ENCODE peak calls at places on chromosomes 6 and 20, in seven cellular contexts. O, D, A, T, I, J and E are unnamed samples.

GRCh38 chr20:44509762-44510161 is 12.1 kb downstream of the SERINC3 start:
- DNase-seq in J (no peak), T (no peak), D (no peak), I (no peak), A (no peak), O (no peak), E (no peak)

GRCh38 chr20:39983655-39984054 is 705.4 kb downstream of the MAFB start:
- DNase-seq in J (no peak), D (no peak), A (no peak), I (no peak), T (no peak), O (no peak), E (no peak)

GRCh38 chr6:75611702-75612375 is 10.2 kb downstream of the SENP6 start:
- DNase-seq in T (no peak), A (no peak), I (no peak), J (no peak), O (no peak), D (no peak), E (no peak)

GRCh38 chr6:146526192-146526591 is 17.4 kb upstream of the RAB32 start:
- DNase-seq in D (no peak), I (peak), O (no peak), T (no peak), J (no peak), A (no peak), E (no peak)

GRCh38 chr6:122799916-122800701 is 11.1 kb downstream of the SMPDL3A start:
- DNase-seq in J (no peak), I (peak), A (no peak), D (no peak), O (no peak), T (no peak), E (no peak)

GRCh38 chr6:75874224-75874623 is 125.2 kb downstream of the MYO6 start:
- DNase-seq in A (no peak), D (no peak), J (no peak), O (no peak), I (no peak), T (no peak), E (no peak)

GRCh38 chr20:62825994-62826645 is 9.3 kb downstream of the COL9A3 start:
- DNase-seq in I (no peak), O (no peak), D (no peak), J (no peak), T (no peak), A (no peak), E (no peak)

GRCh38 chr6:161374971-161375873 is 101.4 kb upstream of the AGPAT4 start:
- DNase-seq in O (peak), D (peak), A (no peak), I (peak), J (peak), T (peak), E (peak)

GRCh38 chr20:45008521-45009049 is 42.3 kb downstream of the STK4 start:
- DNase-seq in J (no peak), A (no peak), D (no peak), T (no peak), I (no peak), O (no peak), E (no peak)

GRCh38 chr6:74657033-74657432 is 548.8 kb downstream of the COL12A1 start:
- DNase-seq in T (no peak), D (no peak), O (no peak), I (no peak), A (no peak), J (no peak), E (no peak)

GRCh38 chr6:148738939-148739821 is 7.7 kb upstream of the UST start:
- DNase-seq in O (no peak), D (no peak), T (no peak), I (no peak), A (no peak), J (no peak), E (no peak)

GRCh38 chr20:14568701-14569100 is 231.3 kb upstream of the FLRT3 start:
- DNase-seq in T (no peak), A (no peak), J (no peak), D (no peak), O (no peak), I (no peak), E (no peak)

GRCh38 chr6:155791891-155792290 is 336.3 kb upstream of the NOX3 start:
- DNase-seq in J (no peak), T (no peak), D (no peak), A (no peak), I (no peak), O (no peak), E (no peak)

GRCh38 chr6:17914651-17915050 is 72.8 kb downstream of the KIF13A start:
- DNase-seq in I (no peak), D (no peak), A (no peak), T (no peak), O (no peak), J (no peak), E (no peak)

GRCh38 chr6:81906709-81907204 is 154.3 kb upstream of the TENT5A start:
- DNase-seq in A (no peak), D (no peak), I (no peak), J (no peak), O (no peak), T (no peak), E (no peak)

GRCh38 chr20:22333885-22334545 is 250.4 kb downstream of the FOXA2 start:
- DNase-seq in O (peak), A (no peak), I (peak), T (peak), J (no peak), D (peak), E (no peak)

GRCh38 chr6:156021746-156022396 is 566.2 kb upstream of the NOX3 start:
- DNase-seq in J (no peak), I (no peak), O (no peak), T (no peak), D (no peak), A (no peak), E (no peak)

GRCh38 chr6:100078509-100078908 is 84.5 kb upstream of the MCHR2 start:
- DNase-seq in T (no peak), I (peak), O (no peak), D (no peak), J (no peak), A (no peak), E (no peak)

GRCh38 chr20:35009665-35010328 is 54.1 kb downstream of the MYH7B start:
- DNase-seq in I (no peak), T (no peak), D (no peak), J (no peak), O (no peak), A (no peak), E (peak)

GRCh38 chr6:138088307-138088744 is 18.9 kb downstream of the PERP start:
- DNase-seq in J (no peak), D (no peak), O (no peak), T (peak), A (no peak), I (peak), E (no peak)

GRCh38 chr6:44976677-44977405 is 351.3 kb upstream of the RUNX2 start:
- DNase-seq in T (no peak), I (no peak), O (no peak), D (no peak), A (no peak), J (no peak), E (no peak)

GRCh38 chr20:1822564-1823420 is 72.4 kb upstream of the SIRPA start:
- DNase-seq in T (no peak), I (no peak), A (no peak), D (peak), J (no peak), O (no peak), E (no peak)
- TF ChIP-seq CTCF in T (no peak), I (no peak), A (no peak), D (no peak), J (no peak), O (no peak), E (no peak)

GRCh38 chr6:170366248-170366960 is 59.8 kb downstream of the FAM120B start:
- DNase-seq in O (peak), A (no peak), D (no peak), J (no peak), I (no peak), T (no peak), E (no peak)

GRCh38 chr6:170367241-170367640 is 60.7 kb downstream of the FAM120B start:
- DNase-seq in I (no peak), A (no peak), O (no peak), T (no peak), J (no peak), D (no peak), E (no peak)

GRCh38 chr6:170370413-170370812 is 63.9 kb downstream of the FAM120B start:
- DNase-seq in I (no peak), A (no peak), O (no peak), J (no peak), D (no peak), T (no peak), E (no peak)

GRCh38 chr6:170369439-170369838 is 62.9 kb downstream of the FAM120B start:
- DNase-seq in J (no peak), O (no peak), A (no peak), T (no peak), I (no peak), D (no peak), E (no peak)

DNA sequence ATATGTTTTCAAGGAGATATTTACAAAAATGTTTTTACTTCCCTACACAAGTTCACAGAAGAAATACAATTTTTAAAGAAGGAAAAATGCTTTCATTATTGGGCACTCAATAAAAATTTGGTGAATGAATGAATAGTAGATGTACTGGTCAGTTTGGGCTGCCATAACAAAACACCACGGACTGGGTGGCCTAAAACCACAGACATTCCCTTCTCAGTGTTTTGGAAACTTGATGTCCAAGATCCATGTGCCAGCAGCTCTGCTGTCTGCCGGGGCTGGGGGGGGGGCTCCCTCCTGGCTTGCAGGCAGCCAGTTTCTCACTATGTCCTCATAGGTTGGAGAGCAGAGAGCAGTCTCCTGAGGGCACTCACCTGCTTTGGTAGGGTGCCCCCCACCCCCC is 62.0 kb downstream of the FAM120B start:
- DNase-seq in I (no peak), T (no peak), J (no peak), A (no peak), O (no peak), D (no peak), E (no peak)
- H3K27ac ChIP-seq in I (no peak), T (no peak), J (no peak), A (no peak), O (no peak), D (no peak), E (no peak)

GRCh38 chr20:48609491-48609978 is 218.3 kb downstream of the PREX1 start:
- DNase-seq in T (no peak), A (no peak), O (no peak), J (no peak), D (no peak), I (no peak), E (no peak)
- TF ChIP-seq EP300 in T (no peak), A (no peak), O (no peak), J (no peak), D (no peak), I (no peak), E (no peak)

DNA sequence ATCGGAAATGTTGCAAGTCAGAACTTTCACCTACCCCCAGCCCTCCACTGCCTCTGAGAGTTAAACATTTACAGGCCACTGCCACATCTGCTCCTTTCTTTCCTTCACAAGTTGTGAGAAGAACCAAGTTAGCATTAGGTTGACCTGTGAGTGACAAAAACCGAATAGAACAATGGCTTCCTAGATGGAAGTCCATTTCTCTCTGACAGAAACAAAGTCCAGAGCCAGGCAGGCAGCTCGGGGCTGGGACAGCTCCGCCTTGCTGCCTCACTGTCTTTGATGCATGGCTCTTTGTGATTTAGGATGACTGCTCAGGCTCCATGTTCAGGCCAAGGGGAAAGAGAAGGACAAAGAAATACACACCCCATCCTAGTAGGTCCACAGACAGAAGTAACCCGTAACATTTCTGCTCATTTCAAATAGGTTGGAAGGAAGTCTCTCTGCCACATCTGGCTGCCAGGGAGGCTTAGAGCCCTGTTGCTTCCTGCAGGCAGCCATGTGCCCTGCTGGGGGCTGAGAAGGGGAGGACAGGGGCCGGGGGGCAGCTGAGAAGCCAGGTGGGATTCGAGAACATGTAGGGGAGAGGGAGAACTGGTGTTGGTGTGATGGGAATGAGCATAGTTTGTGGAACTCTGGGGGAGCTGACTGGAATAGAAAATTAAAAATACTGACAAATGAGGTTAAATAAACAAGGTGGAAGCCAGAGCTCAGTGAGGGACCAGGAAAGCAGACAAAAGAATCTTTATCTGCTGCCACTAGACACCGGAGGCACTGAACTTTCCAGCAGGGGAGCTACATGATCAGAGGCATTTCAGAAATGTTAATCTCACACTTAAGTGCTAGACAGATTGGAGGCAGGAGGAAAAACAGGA is 19.5 kb upstream of the IER3 start:
- DNase-seq in O (no peak), D (no peak), J (no peak), T (no peak), I (peak), A (no peak), E (no peak)
- TF ChIP-seq CTCF in O (no peak), D (peak), J (no peak), T (no peak), I (no peak), A (no peak), E (no peak)

GRCh38 chr20:41232971-41233926 is 84.3 kb downstream of the ZHX3 start:
- DNase-seq in T (no peak), O (no peak), J (no peak), D (no peak), I (peak), A (no peak), E (no peak)

GRCh38 chr20:41233976-41234514 is 83.5 kb downstream of the ZHX3 start:
- DNase-seq in I (no peak), A (no peak), D (no peak), J (no peak), O (no peak), T (no peak), E (no peak)

GRCh38 chr20:41231850-41232249 is 85.7 kb downstream of the ZHX3 start:
- DNase-seq in J (no peak), A (no peak), D (no peak), I (no peak), O (no peak), T (no peak), E (no peak)

GRCh38 chr20:41231136-41231535 is 86.4 kb downstream of the ZHX3 start:
- DNase-seq in O (no peak), A (no peak), D (no peak), T (no peak), I (no peak), J (no peak), E (no peak)

GRCh38 chr20:41234546-41234945 is 83.0 kb downstream of the ZHX3 start:
- DNase-seq in I (no peak), D (no peak), A (no peak), T (no peak), O (no peak), J (no peak), E (no peak)
- H3K27ac ChIP-seq in I (no peak), D (no peak), A (peak), T (no peak), O (peak), J (peak), E (no peak)

GRCh38 chr6:32194388-32194787 is 1.9 kb upstream of the GPSM3 start:
- DNase-seq in J (no peak), D (no peak), O (no peak), I (no peak), A (no peak), T (no peak), E (no peak)

GRCh38 chr6:32194825-32195651 is 2.6 kb upstream of the GPSM3 start:
- DNase-seq in T (no peak), O (no peak), J (no peak), I (peak), D (no peak), A (no peak), E (peak)

GRCh38 chr6:32195902-32196681 is 3.6 kb upstream of the GPSM3 start:
- DNase-seq in J (peak), T (peak), D (peak), I (peak), O (peak), A (peak), E (peak)

GRCh38 chr6:32196682-32197616 is 4.5 kb upstream of the GPSM3 start:
- DNase-seq in T (no peak), A (no peak), D (peak), I (peak), J (peak), O (no peak), E (peak)

DNA sequence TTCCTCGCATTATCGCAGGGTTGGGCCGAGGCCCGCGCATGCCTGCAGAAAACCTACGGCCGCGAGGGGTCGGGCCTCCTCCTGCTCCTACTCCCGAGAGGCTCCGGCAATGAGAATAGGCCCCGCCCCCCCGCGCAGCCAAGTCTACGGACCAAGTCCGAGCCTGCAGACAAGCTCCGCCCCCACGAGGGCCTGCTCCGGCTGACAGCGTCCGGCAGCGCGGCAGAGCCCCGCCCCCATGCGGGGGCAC is 3.1 kb upstream of the GPSM3 start:
- DNase-seq in T (peak), A (peak), J (peak), D (peak), I (peak), O (peak), E (peak)
- TF ChIP-seq EP300 in T (no peak), A (no peak), J (no peak), D (peak), I (no peak), O (no peak), E (no peak)